ENCODE peak calls at places on chromosomes 6 and 20, in eight cellular contexts. One of them, this sample, is unnamed. For H3K4me1, the result is how much of the 10 kb centered on the place peaks cover.

GRCh38 chr6:53361549-53362031 is 12.8 kb upstream of the ELOVL5 start:
- DNase-seq in pancreas: peak
- DNase-seq in GM23338: no peak
- DNase-seq in upper lobe of right lung: peak
- DNase-seq in HCT116: no peak
- DNase-seq in IMR-90: peak
- DNase-seq in neural progenitor cell: peak
- DNase-seq in iPS DF 6.9: no peak
- DNase-seq in this sample: peak

GRCh38 chr20:38060536-38060935 is 27.0 kb downstream of the RPRD1B start:
- DNase-seq in HCT116: no peak
- DNase-seq in pancreas: no peak
- DNase-seq in iPS DF 6.9: no peak
- DNase-seq in IMR-90: peak
- DNase-seq in neural progenitor cell: no peak
- DNase-seq in GM23338: no peak
- DNase-seq in upper lobe of right lung: no peak
- DNase-seq in this sample: peak

GRCh38 chr6:130967502-130968469 is 95.3 kb downstream of the EPB41L2 start:
- DNase-seq in upper lobe of right lung: no peak
- DNase-seq in HCT116: no peak
- DNase-seq in pancreas: no peak
- DNase-seq in GM23338: no peak
- DNase-seq in iPS DF 6.9: no peak
- DNase-seq in neural progenitor cell: no peak
- DNase-seq in IMR-90: peak
- DNase-seq in this sample: no peak

GRCh38 chr6:90413867-90414266 is 117.2 kb upstream of the BACH2 start:
- DNase-seq in IMR-90: peak
- DNase-seq in neural progenitor cell: peak
- DNase-seq in upper lobe of right lung: no peak
- DNase-seq in GM23338: peak
- DNase-seq in HCT116: no peak
- DNase-seq in iPS DF 6.9: no peak
- DNase-seq in pancreas: peak
- DNase-seq in this sample: no peak

GRCh38 chr6:5469101-5469846 is 208.0 kb downstream of the FARS2 start:
- DNase-seq in upper lobe of right lung: no peak
- DNase-seq in neural progenitor cell: peak
- DNase-seq in GM23338: no peak
- DNase-seq in iPS DF 6.9: no peak
- DNase-seq in IMR-90: no peak
- DNase-seq in pancreas: no peak
- DNase-seq in HCT116: no peak
- DNase-seq in this sample: no peak

GRCh38 chr6:15038013-15038791 is 207.7 kb upstream of the JARID2 start:
- DNase-seq in HCT116: no peak
- DNase-seq in GM23338: peak
- DNase-seq in IMR-90: no peak
- DNase-seq in pancreas: no peak
- DNase-seq in iPS DF 6.9: peak
- DNase-seq in upper lobe of right lung: no peak
- DNase-seq in neural progenitor cell: no peak
- DNase-seq in this sample: no peak

GRCh38 chr20:13468166-13468565 is 170.6 kb downstream of the TASP1 start:
- DNase-seq in iPS DF 6.9: no peak
- DNase-seq in upper lobe of right lung: no peak
- DNase-seq in neural progenitor cell: no peak
- DNase-seq in HCT116: no peak
- DNase-seq in pancreas: no peak
- DNase-seq in GM23338: no peak
- DNase-seq in IMR-90: no peak
- DNase-seq in this sample: no peak

GRCh38 chr6:53682654-53683053 is 17.1 kb upstream of the KLHL31 start:
- DNase-seq in GM23338: no peak
- DNase-seq in IMR-90: no peak
- DNase-seq in neural progenitor cell: no peak
- DNase-seq in iPS DF 6.9: no peak
- DNase-seq in HCT116: no peak
- DNase-seq in upper lobe of right lung: no peak
- DNase-seq in pancreas: no peak
- DNase-seq in this sample: no peak

GRCh38 chr6:2900821-2901644 is 2.1 kb downstream of the SERPINB9 start:
- DNase-seq in upper lobe of right lung: no peak
- DNase-seq in GM23338: no peak
- DNase-seq in iPS DF 6.9: no peak
- DNase-seq in IMR-90: no peak
- DNase-seq in neural progenitor cell: no peak
- DNase-seq in pancreas: no peak
- DNase-seq in HCT116: no peak
- DNase-seq in this sample: no peak

GRCh38 chr20:34709836-34710567 is 5.9 kb downstream of the TP53INP2 start:
- DNase-seq in pancreas: peak
- DNase-seq in iPS DF 6.9: no peak
- DNase-seq in GM23338: peak
- DNase-seq in neural progenitor cell: peak
- DNase-seq in IMR-90: peak
- DNase-seq in upper lobe of right lung: peak
- DNase-seq in HCT116: peak
- DNase-seq in this sample: peak

GRCh38 chr6:129544892-129545612 is 164.9 kb downstream of the ARHGAP18 start:
- DNase-seq in neural progenitor cell: no peak
- DNase-seq in HCT116: no peak
- DNase-seq in GM23338: no peak
- DNase-seq in pancreas: no peak
- DNase-seq in iPS DF 6.9: no peak
- DNase-seq in IMR-90: no peak
- DNase-seq in upper lobe of right lung: no peak
- DNase-seq in this sample: no peak

GRCh38 chr6:26065952-26066380 is 21.3 kb upstream of the HFE start:
- DNase-seq in IMR-90: peak
- DNase-seq in HCT116: peak
- DNase-seq in pancreas: peak
- DNase-seq in upper lobe of right lung: peak
- DNase-seq in iPS DF 6.9: no peak
- DNase-seq in GM23338: peak
- DNase-seq in neural progenitor cell: peak
- DNase-seq in this sample: peak

GRCh38 chr6:33312361-33313104 is 1.3 kb downstream of the TAPBP start:
- DNase-seq in iPS DF 6.9: no peak
- DNase-seq in GM23338: peak
- DNase-seq in pancreas: peak
- DNase-seq in HCT116: peak
- DNase-seq in IMR-90: peak
- DNase-seq in neural progenitor cell: peak
- DNase-seq in upper lobe of right lung: peak
- DNase-seq in this sample: peak

GRCh38 chr20:53513489-53514298 is 79.9 kb downstream of the ZNF217 start:
- DNase-seq in upper lobe of right lung: no peak
- DNase-seq in neural progenitor cell: peak
- DNase-seq in HCT116: no peak
- DNase-seq in IMR-90: no peak
- DNase-seq in pancreas: no peak
- DNase-seq in GM23338: no peak
- DNase-seq in iPS DF 6.9: no peak
- DNase-seq in this sample: no peak

GRCh38 chr20:38460040-38460623 is 12.5 kb upstream of the RALGAPB start:
- DNase-seq in upper lobe of right lung: no peak
- DNase-seq in IMR-90: peak
- DNase-seq in GM23338: no peak
- DNase-seq in HCT116: peak
- DNase-seq in neural progenitor cell: no peak
- DNase-seq in iPS DF 6.9: no peak
- DNase-seq in pancreas: peak
- DNase-seq in this sample: no peak

DNA sequence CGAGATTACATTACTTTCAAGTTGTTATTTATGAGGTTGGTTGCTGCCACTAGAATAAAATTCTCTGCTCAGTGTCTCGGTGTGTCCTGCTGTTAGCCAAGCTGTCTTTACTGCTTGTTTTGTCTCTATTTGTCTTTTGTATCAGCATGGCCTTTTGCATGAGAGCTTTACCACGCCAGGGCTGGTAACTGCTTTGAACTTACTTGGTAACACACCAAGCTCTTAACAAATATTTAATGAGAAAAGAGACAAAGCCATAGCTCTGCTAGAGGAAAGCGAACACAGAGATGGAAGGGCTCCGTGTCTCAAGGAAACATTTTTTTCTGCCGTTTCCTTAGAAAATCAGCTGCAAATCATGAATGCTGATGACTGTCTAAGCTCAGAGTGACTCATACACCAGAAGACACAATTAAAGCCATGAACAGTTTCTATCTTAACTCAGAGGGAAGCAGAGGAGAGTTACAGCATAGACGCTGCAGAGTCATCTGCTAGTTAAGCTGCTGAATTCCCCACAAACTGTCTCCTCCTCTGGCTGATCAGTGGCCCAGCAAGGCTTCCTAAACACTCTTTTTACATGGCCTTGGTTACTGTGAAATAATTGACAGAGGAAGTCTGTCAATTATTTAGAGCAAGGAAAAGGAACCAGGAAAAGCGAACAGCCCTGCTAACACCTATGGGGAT is 44.8 kb downstream of the AGPAT4 start:
- DNase-seq in HCT116: no peak
- DNase-seq in IMR-90: peak
- DNase-seq in neural progenitor cell: peak
- DNase-seq in iPS DF 6.9: no peak
- DNase-seq in pancreas: no peak
- DNase-seq in upper lobe of right lung: no peak
- DNase-seq in GM23338: no peak
- DNase-seq in this sample: peak
- H3K4me3 ChIP-seq in HCT116: no peak
- H3K4me3 ChIP-seq in IMR-90: no peak
- H3K4me3 ChIP-seq in neural progenitor cell: no peak
- H3K4me3 ChIP-seq in iPS DF 6.9: no peak
- H3K4me3 ChIP-seq in pancreas: no peak
- H3K4me3 ChIP-seq in upper lobe of right lung: no peak
- H3K4me3 ChIP-seq in GM23338: no peak
- H3K4me3 ChIP-seq in this sample: peak

DNA sequence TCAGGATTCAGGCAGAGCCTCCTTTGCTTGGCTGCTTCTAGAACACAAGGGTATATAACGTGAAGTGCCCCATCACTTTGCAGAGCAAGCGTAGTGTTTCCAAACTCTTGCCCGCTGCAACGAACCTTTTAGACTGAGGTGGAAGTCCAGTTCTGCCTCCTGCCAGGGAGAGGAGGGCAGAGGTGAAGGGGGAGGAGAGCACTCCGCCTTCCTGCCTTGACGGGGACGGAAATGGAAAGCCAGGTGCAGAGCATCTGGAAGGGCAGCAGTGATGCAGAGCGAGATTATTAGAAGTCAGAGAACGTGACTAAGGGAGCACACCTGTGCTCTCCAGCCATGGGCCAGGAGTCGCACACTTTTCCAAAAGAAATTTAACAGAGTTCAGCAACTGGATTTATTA is 63.4 kb downstream of the RREB1 start:
- DNase-seq in pancreas: peak
- DNase-seq in HCT116: no peak
- DNase-seq in GM23338: no peak
- DNase-seq in upper lobe of right lung: no peak
- DNase-seq in iPS DF 6.9: no peak
- DNase-seq in neural progenitor cell: no peak
- DNase-seq in IMR-90: no peak
- DNase-seq in this sample: no peak
- H3K4me1 ChIP-seq in pancreas: under half
- H3K4me1 ChIP-seq in HCT116: under half
- H3K4me1 ChIP-seq in GM23338: half or more
- H3K4me1 ChIP-seq in upper lobe of right lung: half or more
- H3K4me1 ChIP-seq in iPS DF 6.9: under half
- H3K4me1 ChIP-seq in neural progenitor cell: under half
- H3K4me1 ChIP-seq in IMR-90: under half
- H3K4me1 ChIP-seq in this sample: half or more

GRCh38 chr6:87807423-87807978 is 105.5 kb upstream of the AKIRIN2 start:
- DNase-seq in HCT116: no peak
- DNase-seq in GM23338: no peak
- DNase-seq in neural progenitor cell: no peak
- DNase-seq in pancreas: no peak
- DNase-seq in iPS DF 6.9: no peak
- DNase-seq in IMR-90: no peak
- DNase-seq in upper lobe of right lung: no peak
- DNase-seq in this sample: no peak

GRCh38 chr6:87806098-87806497 is 104.1 kb upstream of the AKIRIN2 start:
- DNase-seq in IMR-90: no peak
- DNase-seq in HCT116: no peak
- DNase-seq in iPS DF 6.9: no peak
- DNase-seq in neural progenitor cell: no peak
- DNase-seq in upper lobe of right lung: no peak
- DNase-seq in GM23338: no peak
- DNase-seq in pancreas: no peak
- DNase-seq in this sample: no peak

GRCh38 chr6:87806635-87807034 is 104.6 kb upstream of the AKIRIN2 start:
- DNase-seq in neural progenitor cell: no peak
- DNase-seq in HCT116: no peak
- DNase-seq in IMR-90: no peak
- DNase-seq in upper lobe of right lung: no peak
- DNase-seq in GM23338: no peak
- DNase-seq in iPS DF 6.9: no peak
- DNase-seq in pancreas: no peak
- DNase-seq in this sample: no peak

GRCh38 chr6:87803784-87804183 is 101.8 kb upstream of the AKIRIN2 start:
- DNase-seq in neural progenitor cell: no peak
- DNase-seq in IMR-90: no peak
- DNase-seq in GM23338: no peak
- DNase-seq in pancreas: no peak
- DNase-seq in iPS DF 6.9: no peak
- DNase-seq in HCT116: no peak
- DNase-seq in upper lobe of right lung: no peak
- DNase-seq in this sample: peak

DNA sequence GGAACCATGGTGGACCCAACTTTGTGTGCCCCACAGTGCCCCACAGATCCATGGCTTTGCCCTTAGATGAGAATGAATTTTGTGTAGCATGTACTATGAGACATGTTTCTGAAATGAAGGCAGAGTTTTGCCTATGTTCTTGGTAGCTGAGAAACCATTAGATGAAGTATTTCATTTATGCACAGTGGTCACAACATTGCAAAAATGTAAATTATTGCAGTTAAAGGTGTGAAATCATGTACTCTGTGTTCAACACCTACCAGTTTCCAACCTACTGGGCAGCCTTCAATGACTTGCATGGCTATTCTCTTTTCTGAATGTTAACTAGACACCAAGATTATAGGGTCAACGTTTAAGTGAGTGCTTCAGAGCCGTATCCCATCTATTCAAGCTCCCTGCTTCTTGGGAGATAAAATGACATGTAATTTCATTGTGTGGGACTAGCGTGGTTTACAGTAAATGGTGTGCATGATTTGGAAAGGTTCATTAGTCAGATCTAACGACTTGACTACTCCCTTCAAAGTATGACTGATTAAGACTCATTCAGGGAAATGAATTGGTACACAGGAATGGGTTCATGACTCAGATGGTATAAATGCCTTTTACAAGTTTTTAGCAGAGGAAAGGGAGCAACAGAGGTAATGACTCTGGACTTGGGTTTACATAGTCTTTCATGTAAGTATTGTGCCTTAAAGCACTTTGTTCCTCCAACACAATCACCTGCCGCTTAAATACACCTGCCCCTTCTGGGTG is 106.1 kb upstream of the AKIRIN2 start:
- DNase-seq in pancreas: no peak
- DNase-seq in HCT116: no peak
- DNase-seq in IMR-90: peak
- DNase-seq in iPS DF 6.9: no peak
- DNase-seq in GM23338: no peak
- DNase-seq in neural progenitor cell: no peak
- DNase-seq in upper lobe of right lung: no peak
- DNase-seq in this sample: peak
- H3K4me3 ChIP-seq in pancreas: no peak
- H3K4me3 ChIP-seq in HCT116: no peak
- H3K4me3 ChIP-seq in IMR-90: no peak
- H3K4me3 ChIP-seq in iPS DF 6.9: no peak
- H3K4me3 ChIP-seq in GM23338: no peak
- H3K4me3 ChIP-seq in neural progenitor cell: no peak
- H3K4me3 ChIP-seq in upper lobe of right lung: no peak
- H3K4me3 ChIP-seq in this sample: no peak

GRCh38 chr6:6712258-6712978 is 123.9 kb downstream of the LY86 start:
- DNase-seq in IMR-90: peak
- DNase-seq in iPS DF 6.9: no peak
- DNase-seq in HCT116: peak
- DNase-seq in neural progenitor cell: no peak
- DNase-seq in GM23338: no peak
- DNase-seq in upper lobe of right lung: peak
- DNase-seq in pancreas: peak
- DNase-seq in this sample: peak
- H3K4me1 ChIP-seq in IMR-90: under half
- H3K4me1 ChIP-seq in iPS DF 6.9: under half
- H3K4me1 ChIP-seq in HCT116: under half
- H3K4me1 ChIP-seq in neural progenitor cell: under half
- H3K4me1 ChIP-seq in GM23338: under half
- H3K4me1 ChIP-seq in upper lobe of right lung: under half
- H3K4me1 ChIP-seq in pancreas: under half
- H3K4me1 ChIP-seq in this sample: under half